ENCODE peak calls at places on chromosomes 13 and 19, in eight cellular contexts. F is RWPE1; G is PC-3; V is stimulated activated CD8-positive, alpha-beta memory T cell treated with anti-CD3 and anti-CD28 coated beads, Interleukin-4, amount 100 ng/mL, for 4 hours; R is breast epithelium; K is activated CD4-positive, alpha-beta T cell treated with anti-CD3 and anti-CD28 coated beads, Interleukin-2, amount 50 U/mL, for 24 hours; D is colonic mucosa; O is HT1080. L is an unnamed sample.

GRCh38 chr13:36086117-36086516 is 45.1 kb downstream of the DCLK1 start:
- DNase-seq in G (no peak), R (no peak), V (no peak), O (no peak), D (no peak), F (no peak), K (no peak), L (no peak)

GRCh38 chr19:10292206-10292788 is 2.5 kb downstream of the ICAM5 start:
- DNase-seq in F (peak; percentile 85), R (peak; percentile 92), K (peak; percentile 40), D (peak; percentile 92), G (peak; percentile 83), V (peak; percentile 55), O (no peak), L (peak; percentile 47)

GRCh38 chr13:33692531-33692930 is 125.4 kb upstream of the RFC3 start:
- DNase-seq in R (no peak), D (no peak), G (peak; percentile 40), V (no peak), K (no peak), O (no peak), F (no peak), L (no peak)

GRCh38 chr13:24706886-24707585 is 26.8 kb downstream of the ATP12A start:
- DNase-seq in F (no peak), D (no peak), G (no peak), V (no peak), K (no peak), R (no peak), O (no peak), L (no peak)

GRCh38 chr19:22622901-22623840 is 11.0 kb upstream of the ZNF492 start:
- DNase-seq in D (no peak), G (no peak), O (no peak), R (peak; percentile 29), V (no peak), F (no peak), K (no peak), L (peak; percentile 43)

GRCh38 chr19:14342809-14343208 is 38.4 kb upstream of the ADGRE5 start:
- DNase-seq in G (no peak), F (no peak), D (no peak), O (no peak), K (no peak), V (no peak), R (no peak), L (no peak)

GRCh38 chr19:44745386-44745831 is 3.1 kb upstream of the BCL3 start:
- DNase-seq in G (peak; percentile 30), D (peak; percentile 89), R (peak; percentile 51), O (peak; percentile 43), F (no peak), K (no peak), V (no peak), L (peak; percentile 55)

GRCh38 chr13:58472483-58472882 is 840.9 kb downstream of the PCDH17 start:
- DNase-seq in R (no peak), K (no peak), D (no peak), G (no peak), F (no peak), O (no peak), V (no peak), L (no peak)

GRCh38 chr13:29676941-29677452 is 81.5 kb upstream of the SLC7A1 start:
- DNase-seq in R (no peak), F (peak; percentile 57), V (no peak), O (peak; percentile 17), D (peak; percentile 37), K (no peak), G (no peak), L (no peak)

GRCh38 chr13:37495046-37495445 is 103.5 kb downstream of the POSTN start:
- DNase-seq in K (no peak), V (no peak), O (peak; percentile 30), D (no peak), R (peak; percentile 53), F (no peak), G (peak; percentile 64), L (no peak)

GRCh38 chr19:5172859-5173577 is 167.6 kb downstream of the PTPRS start:
- DNase-seq in V (no peak), O (peak; percentile 92), R (no peak), F (peak; percentile 94), K (no peak), G (peak; percentile 100), D (no peak), L (no peak)

GRCh38 chr13:44879452-44880058 is 109.7 kb downstream of the NUFIP1 start:
- DNase-seq in K (no peak), G (peak; percentile 50), V (no peak), O (peak; percentile 63), D (peak; percentile 43), F (no peak), R (no peak), L (no peak)

GRCh38 chr19:10238172-10238783 is 7.1 kb upstream of the S1PR2 start:
- DNase-seq in G (peak; percentile 77), K (no peak), F (peak; percentile 29), V (no peak), R (no peak), D (peak; percentile 69), O (no peak), L (no peak)

GRCh38 chr19:17953869-17954268 is 13.0 kb upstream of the KCNN1 start:
- DNase-seq in G (no peak), K (no peak), D (no peak), V (no peak), F (no peak), R (no peak), O (no peak), L (no peak)

GRCh38 chr13:90732049-90732448 is 615.4 kb upstream of the MIR17HG start:
- DNase-seq in R (no peak), D (no peak), V (no peak), F (no peak), K (no peak), G (peak; percentile 44), O (no peak), L (no peak)